ENCODE peak calls at places on chromosomes 4 and X, in eight cellular contexts. One of them, this sample, is unnamed.

GRCh38 chr4:156959298-156959702 is 12.3 kb downstream of the PDGFC start:
- DNase-seq in mesothelial cell of epicardium: no peak
- DNase-seq in amniotic stem cell: no peak
- DNase-seq in effector memory CD8-positive, alpha-beta T cell: no peak
- DNase-seq in GM23338: no peak
- DNase-seq in NCI-H1105 treated with DMSO at 0.1 percent for 48 hours: no peak
- DNase-seq in AG09309: peak; percentile 86
- DNase-seq in stimulated activated naive CD8-positive, alpha-beta T cell treated with anti-CD3 and anti-CD28 coated beads, Interleukin-15, Interleukin-2, amounts not matched to agents 100 U/mL and 50 U/mL, for 24 hours: no peak
- DNase-seq in this sample: no peak

GRCh38 chr4:113584407-113585150 is 177.0 kb downstream of the CAMK2D start:
- DNase-seq in mesothelial cell of epicardium: no peak
- DNase-seq in amniotic stem cell: peak; percentile 47
- DNase-seq in effector memory CD8-positive, alpha-beta T cell: no peak
- DNase-seq in GM23338: peak; percentile 65
- DNase-seq in NCI-H1105 treated with DMSO at 0.1 percent for 48 hours: no peak
- DNase-seq in AG09309: peak; percentile 42
- DNase-seq in stimulated activated naive CD8-positive, alpha-beta T cell treated with anti-CD3 and anti-CD28 coated beads, Interleukin-15, Interleukin-2, amounts not matched to agents 100 U/mL and 50 U/mL, for 24 hours: no peak
- DNase-seq in this sample: no peak

GRCh38 chr4:145587088-145587487 is 32.1 kb upstream of the MMAA start:
- DNase-seq in mesothelial cell of epicardium: no peak
- DNase-seq in amniotic stem cell: no peak
- DNase-seq in effector memory CD8-positive, alpha-beta T cell: no peak
- DNase-seq in GM23338: no peak
- DNase-seq in NCI-H1105 treated with DMSO at 0.1 percent for 48 hours: no peak
- DNase-seq in AG09309: no peak
- DNase-seq in stimulated activated naive CD8-positive, alpha-beta T cell treated with anti-CD3 and anti-CD28 coated beads, Interleukin-15, Interleukin-2, amounts not matched to agents 100 U/mL and 50 U/mL, for 24 hours: no peak
- DNase-seq in this sample: no peak

GRCh38 chrX:7067266-7067665 is 80.2 kb upstream of the STS start:
- DNase-seq in mesothelial cell of epicardium: no peak
- DNase-seq in amniotic stem cell: no peak
- DNase-seq in effector memory CD8-positive, alpha-beta T cell: no peak
- DNase-seq in GM23338: no peak
- DNase-seq in NCI-H1105 treated with DMSO at 0.1 percent for 48 hours: no peak
- DNase-seq in AG09309: no peak
- DNase-seq in stimulated activated naive CD8-positive, alpha-beta T cell treated with anti-CD3 and anti-CD28 coated beads, Interleukin-15, Interleukin-2, amounts not matched to agents 100 U/mL and 50 U/mL, for 24 hours: no peak
- DNase-seq in this sample: no peak

GRCh38 chr4:185318679-185319078 is 77.0 kb downstream of the LRP2BP start:
- DNase-seq in mesothelial cell of epicardium: no peak
- DNase-seq in amniotic stem cell: no peak
- DNase-seq in effector memory CD8-positive, alpha-beta T cell: no peak
- DNase-seq in GM23338: peak; percentile 86
- DNase-seq in NCI-H1105 treated with DMSO at 0.1 percent for 48 hours: no peak
- DNase-seq in AG09309: no peak
- DNase-seq in stimulated activated naive CD8-positive, alpha-beta T cell treated with anti-CD3 and anti-CD28 coated beads, Interleukin-15, Interleukin-2, amounts not matched to agents 100 U/mL and 50 U/mL, for 24 hours: no peak
- DNase-seq in this sample: no peak

GRCh38 chrX:104165894-104166734 is at the start of gene FAM199X:
- DNase-seq in mesothelial cell of epicardium: peak; percentile 69
- DNase-seq in amniotic stem cell: peak; percentile 59
- DNase-seq in effector memory CD8-positive, alpha-beta T cell: peak; percentile 82
- DNase-seq in GM23338: peak; percentile 85
- DNase-seq in NCI-H1105 treated with DMSO at 0.1 percent for 48 hours: peak; percentile 84
- DNase-seq in AG09309: peak; percentile 51
- DNase-seq in stimulated activated naive CD8-positive, alpha-beta T cell treated with anti-CD3 and anti-CD28 coated beads, Interleukin-15, Interleukin-2, amounts not matched to agents 100 U/mL and 50 U/mL, for 24 hours: peak; percentile 85
- DNase-seq in this sample: peak; percentile 44

GRCh38 chr4:159069922-159070321 is 33.0 kb upstream of the RAPGEF2 start:
- DNase-seq in mesothelial cell of epicardium: no peak
- DNase-seq in amniotic stem cell: peak; percentile 29
- DNase-seq in effector memory CD8-positive, alpha-beta T cell: no peak
- DNase-seq in GM23338: no peak
- DNase-seq in NCI-H1105 treated with DMSO at 0.1 percent for 48 hours: no peak
- DNase-seq in AG09309: peak; percentile 81
- DNase-seq in stimulated activated naive CD8-positive, alpha-beta T cell treated with anti-CD3 and anti-CD28 coated beads, Interleukin-15, Interleukin-2, amounts not matched to agents 100 U/mL and 50 U/mL, for 24 hours: no peak
- DNase-seq in this sample: no peak

GRCh38 chrX:40845331-40845911 is 110.1 kb upstream of the MED14 start:
- DNase-seq in mesothelial cell of epicardium: no peak
- DNase-seq in amniotic stem cell: peak; percentile 56
- DNase-seq in effector memory CD8-positive, alpha-beta T cell: no peak
- DNase-seq in GM23338: peak; percentile 85
- DNase-seq in NCI-H1105 treated with DMSO at 0.1 percent for 48 hours: no peak
- DNase-seq in AG09309: peak; percentile 75
- DNase-seq in stimulated activated naive CD8-positive, alpha-beta T cell treated with anti-CD3 and anti-CD28 coated beads, Interleukin-15, Interleukin-2, amounts not matched to agents 100 U/mL and 50 U/mL, for 24 hours: no peak
- DNase-seq in this sample: no peak

GRCh38 chr4:112311516-112311915 is 14.3 kb downstream of the ALPK1 start:
- DNase-seq in mesothelial cell of epicardium: no peak
- DNase-seq in amniotic stem cell: no peak
- DNase-seq in effector memory CD8-positive, alpha-beta T cell: no peak
- DNase-seq in GM23338: no peak
- DNase-seq in NCI-H1105 treated with DMSO at 0.1 percent for 48 hours: no peak
- DNase-seq in AG09309: no peak
- DNase-seq in stimulated activated naive CD8-positive, alpha-beta T cell treated with anti-CD3 and anti-CD28 coated beads, Interleukin-15, Interleukin-2, amounts not matched to agents 100 U/mL and 50 U/mL, for 24 hours: no peak
- DNase-seq in this sample: no peak

GRCh38 chr4:16124232-16124631 is 40.4 kb upstream of the PROM1 start:
- DNase-seq in mesothelial cell of epicardium: no peak
- DNase-seq in amniotic stem cell: no peak
- DNase-seq in effector memory CD8-positive, alpha-beta T cell: no peak
- DNase-seq in GM23338: no peak
- DNase-seq in NCI-H1105 treated with DMSO at 0.1 percent for 48 hours: peak; percentile 49
- DNase-seq in AG09309: no peak
- DNase-seq in stimulated activated naive CD8-positive, alpha-beta T cell treated with anti-CD3 and anti-CD28 coated beads, Interleukin-15, Interleukin-2, amounts not matched to agents 100 U/mL and 50 U/mL, for 24 hours: no peak
- DNase-seq in this sample: no peak

GRCh38 chrX:42776195-42776594 is 1.8 kb downstream of the PPP1R2C start:
- DNase-seq in mesothelial cell of epicardium: no peak
- DNase-seq in amniotic stem cell: no peak
- DNase-seq in effector memory CD8-positive, alpha-beta T cell: no peak
- DNase-seq in GM23338: no peak
- DNase-seq in NCI-H1105 treated with DMSO at 0.1 percent for 48 hours: no peak
- DNase-seq in AG09309: no peak
- DNase-seq in stimulated activated naive CD8-positive, alpha-beta T cell treated with anti-CD3 and anti-CD28 coated beads, Interleukin-15, Interleukin-2, amounts not matched to agents 100 U/mL and 50 U/mL, for 24 hours: no peak
- DNase-seq in this sample: no peak